ENCODE peak calls at places on chromosomes 5 and 9, in ten cellular contexts. One of them, this sample, is unnamed.

GRCh38 chr5:81151546-81151945 is 81.6 kb upstream of the CKMT2 start:
- DNase-seq in transverse colon: no peak
- DNase-seq in NCI-H1105 treated with DMSO at 0.1 percent for 48 hours: no peak
- DNase-seq in fibroblast of lung: peak
- DNase-seq in putamen: no peak
- DNase-seq in GM23248: peak
- DNase-seq in fibroblast of the aortic adventitia: peak
- DNase-seq in KG1: no peak
- DNase-seq in EH: peak
- DNase-seq in non-pigmented ciliary epithelial cell: peak
- DNase-seq in this sample: no peak

GRCh38 chr5:107516452-107517184 is 154.1 kb downstream of the EFNA5 start:
- DNase-seq in transverse colon: no peak
- DNase-seq in NCI-H1105 treated with DMSO at 0.1 percent for 48 hours: no peak
- DNase-seq in fibroblast of lung: no peak
- DNase-seq in putamen: no peak
- DNase-seq in GM23248: no peak
- DNase-seq in fibroblast of the aortic adventitia: peak
- DNase-seq in KG1: no peak
- DNase-seq in EH: peak
- DNase-seq in non-pigmented ciliary epithelial cell: peak
- DNase-seq in this sample: no peak

GRCh38 chr9:698276-698675 is 143.2 kb upstream of the DMRT1 start:
- DNase-seq in transverse colon: no peak
- DNase-seq in NCI-H1105 treated with DMSO at 0.1 percent for 48 hours: no peak
- DNase-seq in fibroblast of lung: peak
- DNase-seq in putamen: no peak
- DNase-seq in GM23248: peak
- DNase-seq in fibroblast of the aortic adventitia: peak
- DNase-seq in KG1: no peak
- DNase-seq in EH: peak
- DNase-seq in non-pigmented ciliary epithelial cell: no peak
- DNase-seq in this sample: no peak

GRCh38 chr9:12640866-12641636 is 52.1 kb upstream of the TYRP1 start:
- DNase-seq in transverse colon: no peak
- DNase-seq in NCI-H1105 treated with DMSO at 0.1 percent for 48 hours: peak
- DNase-seq in fibroblast of lung: no peak
- DNase-seq in putamen: no peak
- DNase-seq in GM23248: no peak
- DNase-seq in fibroblast of the aortic adventitia: no peak
- DNase-seq in KG1: no peak
- DNase-seq in EH: no peak
- DNase-seq in non-pigmented ciliary epithelial cell: no peak
- DNase-seq in this sample: no peak

GRCh38 chr9:120708526-120709224 is 5.6 kb downstream of the MEGF9 start:
- DNase-seq in transverse colon: no peak
- DNase-seq in NCI-H1105 treated with DMSO at 0.1 percent for 48 hours: peak
- DNase-seq in fibroblast of lung: peak
- DNase-seq in putamen: no peak
- DNase-seq in GM23248: peak
- DNase-seq in fibroblast of the aortic adventitia: peak
- DNase-seq in KG1: no peak
- DNase-seq in EH: peak
- DNase-seq in non-pigmented ciliary epithelial cell: no peak
- DNase-seq in this sample: no peak

GRCh38 chr5:82396871-82397514 is 118.8 kb upstream of the RPS23 start:
- DNase-seq in transverse colon: peak
- DNase-seq in NCI-H1105 treated with DMSO at 0.1 percent for 48 hours: no peak
- DNase-seq in fibroblast of lung: peak
- DNase-seq in putamen: peak
- DNase-seq in GM23248: peak
- DNase-seq in fibroblast of the aortic adventitia: peak
- DNase-seq in KG1: no peak
- DNase-seq in EH: peak
- DNase-seq in non-pigmented ciliary epithelial cell: peak
- DNase-seq in this sample: peak

GRCh38 chr5:8641796-8642505 is 773.0 kb downstream of the MTRR start:
- DNase-seq in transverse colon: no peak
- DNase-seq in NCI-H1105 treated with DMSO at 0.1 percent for 48 hours: no peak
- DNase-seq in fibroblast of lung: no peak
- DNase-seq in putamen: no peak
- DNase-seq in GM23248: no peak
- DNase-seq in fibroblast of the aortic adventitia: no peak
- DNase-seq in KG1: no peak
- DNase-seq in EH: no peak
- DNase-seq in non-pigmented ciliary epithelial cell: no peak
- DNase-seq in this sample: peak

GRCh38 chr5:96335873-96336272 is 97.2 kb downstream of the PCSK1 start:
- DNase-seq in transverse colon: no peak
- DNase-seq in NCI-H1105 treated with DMSO at 0.1 percent for 48 hours: no peak
- DNase-seq in fibroblast of lung: no peak
- DNase-seq in putamen: no peak
- DNase-seq in GM23248: peak
- DNase-seq in fibroblast of the aortic adventitia: no peak
- DNase-seq in KG1: no peak
- DNase-seq in EH: no peak
- DNase-seq in non-pigmented ciliary epithelial cell: no peak
- DNase-seq in this sample: no peak

GRCh38 chr5:87735918-87736317 is 323.2 kb upstream of the CCNH start:
- DNase-seq in transverse colon: no peak
- DNase-seq in NCI-H1105 treated with DMSO at 0.1 percent for 48 hours: peak
- DNase-seq in fibroblast of lung: no peak
- DNase-seq in putamen: no peak
- DNase-seq in GM23248: no peak
- DNase-seq in fibroblast of the aortic adventitia: no peak
- DNase-seq in KG1: no peak
- DNase-seq in EH: no peak
- DNase-seq in non-pigmented ciliary epithelial cell: no peak
- DNase-seq in this sample: no peak

GRCh38 chr9:113131689-113132151 is 19.1 kb upstream of the SLC31A2 start:
- DNase-seq in transverse colon: no peak
- DNase-seq in NCI-H1105 treated with DMSO at 0.1 percent for 48 hours: no peak
- DNase-seq in fibroblast of lung: peak
- DNase-seq in putamen: peak
- DNase-seq in GM23248: peak
- DNase-seq in fibroblast of the aortic adventitia: no peak
- DNase-seq in KG1: no peak
- DNase-seq in EH: peak
- DNase-seq in non-pigmented ciliary epithelial cell: no peak
- DNase-seq in this sample: no peak

GRCh38 chr9:91978739-91979414 is 28.8 kb upstream of the ROR2 start:
- DNase-seq in transverse colon: no peak
- DNase-seq in NCI-H1105 treated with DMSO at 0.1 percent for 48 hours: no peak
- DNase-seq in fibroblast of lung: peak
- DNase-seq in putamen: no peak
- DNase-seq in GM23248: peak
- DNase-seq in fibroblast of the aortic adventitia: peak
- DNase-seq in KG1: no peak
- DNase-seq in EH: peak
- DNase-seq in non-pigmented ciliary epithelial cell: peak
- DNase-seq in this sample: peak

GRCh38 chr5:133287500-133287899 is 235.7 kb downstream of the HSPA4 start:
- DNase-seq in transverse colon: peak
- DNase-seq in NCI-H1105 treated with DMSO at 0.1 percent for 48 hours: no peak
- DNase-seq in fibroblast of lung: peak
- DNase-seq in putamen: peak
- DNase-seq in GM23248: peak
- DNase-seq in fibroblast of the aortic adventitia: peak
- DNase-seq in KG1: no peak
- DNase-seq in EH: peak
- DNase-seq in non-pigmented ciliary epithelial cell: no peak
- DNase-seq in this sample: peak

GRCh38 chr5:151156732-151157402 is 712 bp downstream of the ANXA6 start:
- DNase-seq in transverse colon: no peak
- DNase-seq in NCI-H1105 treated with DMSO at 0.1 percent for 48 hours: no peak
- DNase-seq in fibroblast of lung: peak
- DNase-seq in putamen: no peak
- DNase-seq in GM23248: peak
- DNase-seq in fibroblast of the aortic adventitia: no peak
- DNase-seq in KG1: no peak
- DNase-seq in EH: peak
- DNase-seq in non-pigmented ciliary epithelial cell: no peak
- DNase-seq in this sample: peak

GRCh38 chr9:1458503-1458902 is 408.3 kb downstream of the DMRT2 start:
- DNase-seq in transverse colon: no peak
- DNase-seq in NCI-H1105 treated with DMSO at 0.1 percent for 48 hours: peak
- DNase-seq in fibroblast of lung: peak
- DNase-seq in putamen: no peak
- DNase-seq in GM23248: peak
- DNase-seq in fibroblast of the aortic adventitia: peak
- DNase-seq in KG1: no peak
- DNase-seq in EH: peak
- DNase-seq in non-pigmented ciliary epithelial cell: peak
- DNase-seq in this sample: no peak

GRCh38 chr5:74127377-74128338 is 501.7 kb downstream of the ARHGEF28 start:
- DNase-seq in transverse colon: no peak
- DNase-seq in NCI-H1105 treated with DMSO at 0.1 percent for 48 hours: peak
- DNase-seq in fibroblast of lung: peak
- DNase-seq in putamen: no peak
- DNase-seq in GM23248: peak
- DNase-seq in fibroblast of the aortic adventitia: peak
- DNase-seq in KG1: no peak
- DNase-seq in EH: peak
- DNase-seq in non-pigmented ciliary epithelial cell: no peak
- DNase-seq in this sample: peak

GRCh38 chr5:12934722-12935121 is 1009.8 kb downstream of the DNAH5 start:
- DNase-seq in transverse colon: no peak
- DNase-seq in NCI-H1105 treated with DMSO at 0.1 percent for 48 hours: peak
- DNase-seq in fibroblast of lung: no peak
- DNase-seq in putamen: no peak
- DNase-seq in GM23248: no peak
- DNase-seq in fibroblast of the aortic adventitia: no peak
- DNase-seq in KG1: no peak
- DNase-seq in EH: no peak
- DNase-seq in non-pigmented ciliary epithelial cell: no peak
- DNase-seq in this sample: no peak

GRCh38 chr5:67105270-67105669 is 91.3 kb downstream of the CD180 start:
- DNase-seq in transverse colon: no peak
- DNase-seq in NCI-H1105 treated with DMSO at 0.1 percent for 48 hours: no peak
- DNase-seq in fibroblast of lung: no peak
- DNase-seq in putamen: no peak
- DNase-seq in GM23248: no peak
- DNase-seq in fibroblast of the aortic adventitia: no peak
- DNase-seq in KG1: no peak
- DNase-seq in EH: no peak
- DNase-seq in non-pigmented ciliary epithelial cell: no peak
- DNase-seq in this sample: no peak

GRCh38 chr9:128568470-128569083 is 16.2 kb downstream of the SPTAN1 start:
- DNase-seq in transverse colon: no peak
- DNase-seq in NCI-H1105 treated with DMSO at 0.1 percent for 48 hours: no peak
- DNase-seq in fibroblast of lung: peak
- DNase-seq in putamen: no peak
- DNase-seq in GM23248: peak
- DNase-seq in fibroblast of the aortic adventitia: peak
- DNase-seq in KG1: no peak
- DNase-seq in EH: no peak
- DNase-seq in non-pigmented ciliary epithelial cell: no peak
- DNase-seq in this sample: no peak

GRCh38 chr9:4678679-4679267 is 596 bp upstream of the CDC37L1 start:
- DNase-seq in transverse colon: no peak
- DNase-seq in NCI-H1105 treated with DMSO at 0.1 percent for 48 hours: peak
- DNase-seq in fibroblast of lung: peak
- DNase-seq in putamen: peak
- DNase-seq in GM23248: peak
- DNase-seq in fibroblast of the aortic adventitia: peak
- DNase-seq in KG1: peak
- DNase-seq in EH: peak
- DNase-seq in non-pigmented ciliary epithelial cell: no peak
- DNase-seq in this sample: peak

GRCh38 chr5:162078805-162079204 is 11.2 kb downstream of the GABRG2 start:
- DNase-seq in transverse colon: no peak
- DNase-seq in NCI-H1105 treated with DMSO at 0.1 percent for 48 hours: no peak
- DNase-seq in fibroblast of lung: no peak
- DNase-seq in putamen: no peak
- DNase-seq in GM23248: no peak
- DNase-seq in fibroblast of the aortic adventitia: no peak
- DNase-seq in KG1: no peak
- DNase-seq in EH: no peak
- DNase-seq in non-pigmented ciliary epithelial cell: no peak
- DNase-seq in this sample: no peak

GRCh38 chr5:95216136-95216955 is 68.5 kb downstream of the MCTP1 start:
- DNase-seq in transverse colon: no peak
- DNase-seq in NCI-H1105 treated with DMSO at 0.1 percent for 48 hours: no peak
- DNase-seq in fibroblast of lung: no peak
- DNase-seq in putamen: no peak
- DNase-seq in GM23248: no peak
- DNase-seq in fibroblast of the aortic adventitia: no peak
- DNase-seq in KG1: no peak
- DNase-seq in EH: no peak
- DNase-seq in non-pigmented ciliary epithelial cell: no peak
- DNase-seq in this sample: no peak